ENCODE peak calls at places on chromosome 10, in eight cellular contexts. F, Z, M, K, B, X, V and E are unnamed samples.
A peak's percentile ranks its signal among the peaks of the same experiment; 100 is the strongest.

GRCh38 chr10:5434017-5434753 is 21.8 kb downstream of the NET1 start:
- DNase-seq in B (no peak), X (no peak), V (no peak), F (no peak), Z (peak; percentile 68), M (no peak), K (no peak), E (no peak)

GRCh38 chr10:69864321-69864720 is 62.6 kb downstream of the COL13A1 start:
- DNase-seq in Z (no peak), V (no peak), K (no peak), F (no peak), M (no peak), X (peak; percentile 68), B (no peak), E (peak; percentile 74)

GRCh38 chr10:44173558-44173894 is 211.4 kb downstream of the CXCL12 start:
- DNase-seq in K (no peak), Z (no peak), V (no peak), M (no peak), F (no peak), X (no peak), B (no peak), E (no peak)

GRCh38 chr10:56507033-56507432 is 146.0 kb upstream of the ZWINT start:
- DNase-seq in V (no peak), M (no peak), X (no peak), B (no peak), F (no peak), K (no peak), Z (no peak), E (no peak)

GRCh38 chr10:22314852-22315251 is 1.3 kb upstream of the COMMD3 start:
- DNase-seq in B (no peak), K (no peak), F (no peak), M (no peak), X (no peak), Z (no peak), V (no peak), E (no peak)

GRCh38 chr10:71431216-71431944 is 34.7 kb downstream of the CDH23 start:
- DNase-seq in K (no peak), M (no peak), X (no peak), F (peak; percentile 16), V (no peak), Z (no peak), B (no peak), E (no peak)

GRCh38 chr10:43218206-43218950 is 48.5 kb downstream of the RASGEF1A start:
- DNase-seq in B (no peak), Z (no peak), M (no peak), V (no peak), X (no peak), K (no peak), F (no peak), E (no peak)

GRCh38 chr10:128086003-128086863 is 40.0 kb downstream of the MKI67 start:
- DNase-seq in F (no peak), B (no peak), X (no peak), V (no peak), Z (no peak), K (no peak), M (no peak), E (no peak)

GRCh38 chr10:78362406-78363022 is 328.9 kb downstream of the RPS24 start:
- DNase-seq in B (no peak), F (no peak), V (peak; percentile 41), X (no peak), Z (peak; percentile 53), M (no peak), K (no peak), E (no peak)

GRCh38 chr10:48800283-48800675 is 115.6 kb downstream of the WDFY4 start:
- DNase-seq in M (no peak), F (no peak), Z (no peak), V (no peak), B (no peak), X (no peak), K (no peak), E (no peak)

GRCh38 chr10:5094265-5095205 is at the start of gene AKR1C3:
- DNase-seq in V (no peak), M (no peak), Z (peak; percentile 53), X (no peak), B (no peak), F (no peak), K (peak; percentile 30), E (no peak)

GRCh38 chr10:24313233-24313632 is 104.3 kb downstream of the KIAA1217 start:
- DNase-seq in K (no peak), F (no peak), B (no peak), Z (no peak), X (no peak), M (no peak), V (no peak), E (no peak)

GRCh38 chr10:122494833-122495232 is 33.5 kb downstream of the HTRA1 start:
- DNase-seq in X (no peak), M (no peak), Z (no peak), F (no peak), V (peak; percentile 62), B (peak; percentile 72), K (no peak), E (no peak)

GRCh38 chr10:14084875-14085274 is 245.8 kb downstream of the FRMD4A start:
- DNase-seq in X (no peak), M (no peak), B (no peak), F (no peak), V (no peak), Z (no peak), K (no peak), E (no peak)

GRCh38 chr10:70472799-70473452 is 5.6 kb upstream of the PALD1 start:
- DNase-seq in V (no peak), M (no peak), K (no peak), Z (no peak), B (no peak), X (no peak), F (no peak), E (no peak)

GRCh38 chr10:50316695-50317648 is 65.7 kb upstream of the ASAH2 start:
- DNase-seq in X (no peak), M (no peak), B (no peak), F (no peak), V (no peak), K (no peak), Z (no peak), E (no peak)

GRCh38 chr10:29470843-29471482 is 163.8 kb downstream of the SVIL start:
- DNase-seq in Z (no peak), X (no peak), K (no peak), B (no peak), F (no peak), V (no peak), M (no peak), E (no peak)

GRCh38 chr10:29469481-29470354 is 165.1 kb downstream of the SVIL start:
- DNase-seq in Z (no peak), K (no peak), X (no peak), F (no peak), V (no peak), M (peak; percentile 61), B (no peak), E (no peak)

GRCh38 chr10:29461042-29461441 is 172.2 kb downstream of the LYZL1 start:
- DNase-seq in X (no peak), V (no peak), F (no peak), K (no peak), M (no peak), Z (no peak), B (no peak), E (no peak)

GRCh38 chr10:29470355-29470705 is 164.4 kb downstream of the SVIL start:
- DNase-seq in F (no peak), M (peak; percentile 36), B (no peak), X (no peak), K (no peak), Z (peak; percentile 39), V (peak; percentile 37), E (no peak)

GRCh38 chr10:29465384-29465783 is 169.4 kb downstream of the SVIL start:
- DNase-seq in F (no peak), K (no peak), M (no peak), X (no peak), Z (no peak), V (no peak), B (no peak), E (no peak)
- TF ChIP-seq CTCF in F (no peak), K (no peak), M (no peak), X (no peak), Z (peak; percentile 32), V (no peak), B (no peak), E (no peak)

DNA sequence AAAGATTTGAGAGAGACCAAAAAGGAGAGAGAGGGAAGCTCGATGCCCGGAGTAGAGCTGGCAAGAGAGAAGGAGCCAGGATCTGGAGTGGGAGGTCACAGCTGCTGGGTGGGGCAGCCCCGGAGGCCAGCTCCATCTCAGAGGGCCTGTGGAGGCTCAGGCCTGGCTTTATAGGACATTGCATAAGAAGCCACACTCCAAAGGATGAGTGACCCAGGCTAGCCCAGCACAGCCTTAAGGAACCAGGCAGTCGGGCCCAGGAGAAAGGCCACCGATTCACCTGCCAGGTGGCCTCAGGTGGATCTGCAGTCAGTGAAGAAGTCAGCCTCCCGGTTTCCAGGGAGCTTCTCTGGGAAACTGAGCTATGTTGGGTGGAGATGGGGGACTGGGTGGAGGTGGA is 691 bp downstream of the PLAC9 start:
- DNase-seq in K (no peak), M (peak; percentile 57), B (peak; percentile 86), F (no peak), Z (no peak), V (peak; percentile 71), X (no peak), E (no peak)
- H3K4me3 ChIP-seq in K (no peak overlapping the region), M (peak overlapping the region; percentile 41), B (peak overlapping the region; percentile 50), F (peak overlapping the region; percentile 39), Z (no peak overlapping the region), V (peak overlapping the region; percentile 53), X (no peak overlapping the region), E (peak overlapping the region; percentile 53)

GRCh38 chr10:17229967-17230682 is 2.1 kb downstream of the VIM start:
- DNase-seq in F (peak; percentile 82), V (peak; percentile 85), B (peak; percentile 79), M (peak; percentile 81), X (no peak), Z (peak; percentile 84), K (peak; percentile 94), E (no peak)
- H3K36me3 ChIP-seq in F (peaks cover 40% of the 10 kb centered on the region), V (peaks cover 47% of the 10 kb centered on the region), B (peaks cover 53% of the 10 kb centered on the region), M (no peaks in the 10 kb centered on the region), X (peaks cover 27% of the 10 kb centered on the region), Z (peaks cover 33% of the 10 kb centered on the region), K (no peaks in the 10 kb centered on the region), E (peaks cover 15% of the 10 kb centered on the region)

DNA sequence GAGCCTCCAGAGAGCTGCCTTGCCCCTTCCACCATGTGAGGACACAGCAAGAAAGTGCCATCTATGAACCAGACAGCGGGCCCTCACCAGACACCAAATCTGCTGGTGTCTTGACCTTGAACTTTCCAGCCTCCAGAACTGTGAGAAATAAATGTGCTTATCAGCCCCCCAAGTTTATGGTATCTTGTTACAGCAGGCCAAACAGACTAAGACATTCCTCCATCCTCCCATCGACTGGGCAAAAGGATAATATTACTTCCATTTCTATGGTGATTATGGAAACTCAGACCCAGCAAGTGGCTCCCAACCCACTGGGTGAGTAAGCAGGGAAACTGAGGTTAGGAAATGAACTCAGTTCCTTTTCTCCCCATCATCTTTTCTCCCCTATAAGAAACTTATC is 288.4 kb downstream of the KCNMA1 start:
- DNase-seq in V (no peak), M (no peak), Z (no peak), K (no peak), F (no peak), B (no peak), X (no peak), E (no peak)
- TF ChIP-seq CTCF in V (no peak), M (no peak), Z (no peak), K (no peak), F (no peak), B (no peak), X (no peak), E (no peak)